ENCODE peak calls at places on chromosomes 1 and 21, in five cellular contexts. S, L, D, N and T are unnamed samples.

GRCh38 chr21:43944181-43944633 is 67.9 kb upstream of the TRAPPC10 start:
- DNase-seq in N (no peak), S (no peak), D (no peak), L (no peak), T (no peak)

GRCh38 chr1:15341634-15342375 is 67.9 kb upstream of the EFHD2 start:
- DNase-seq in L (no peak), S (no peak), D (no peak), N (no peak), T (peak)

GRCh38 chr1:74732960-74733615 is at the start of the genes CRYZ and TYW3:
- DNase-seq in L (peak), S (peak), N (peak), D (peak), T (peak)

GRCh38 chr21:27817061-27817460 is 850.2 kb upstream of the ADAMTS5 start:
- DNase-seq in N (no peak), D (no peak), S (no peak), L (no peak), T (no peak)

GRCh38 chr1:43359696-43360095 is 915 bp downstream of the CDC20 start:
- DNase-seq in L (no peak), S (no peak), D (no peak), N (no peak), T (no peak)

GRCh38 chr1:202343652-202344349 is 2.1 kb upstream of the UBE2T start:
- DNase-seq in D (no peak), S (peak), N (no peak), L (peak), T (no peak)

GRCh38 chr1:173496757-173497323 is 19.7 kb downstream of the PRDX6 start:
- DNase-seq in N (no peak), S (no peak), D (no peak), L (peak), T (no peak)

GRCh38 chr1:109667452-109668122 is at the start of gene GSTM2:
- DNase-seq in L (peak), N (peak), S (no peak), D (peak), T (no peak)

GRCh38 chr1:223748773-223749733 is 36.7 kb downstream of the CAPN2 start:
- DNase-seq in S (peak), N (peak), L (peak), D (peak), T (no peak)

GRCh38 chr1:42551150-42551549 is 88.1 kb downstream of the CCDC30 start:
- DNase-seq in N (no peak), S (peak), D (no peak), L (no peak), T (no peak)

GRCh38 chr1:209497729-209498128 is 85.8 kb upstream of the CAMK1G start:
- DNase-seq in D (no peak), S (no peak), N (no peak), L (peak), T (no peak)

GRCh38 chr1:183180213-183180612 is 5.9 kb upstream of the LAMC2 start:
- DNase-seq in N (no peak), L (no peak), D (no peak), S (no peak), T (no peak)

GRCh38 chr1:117147856-117148588 is 26.5 kb upstream of the TRIM45 start:
- DNase-seq in L (no peak), S (no peak), D (no peak), N (no peak), T (no peak)

GRCh38 chr1:31765041-31765467 is 914 bp upstream of the ADGRB2 start:
- DNase-seq in N (peak), S (peak), L (peak), D (no peak), T (no peak)

GRCh38 chr1:15702722-15703550 is 18.8 kb downstream of the PLEKHM2 start:
- DNase-seq in L (peak), D (no peak), S (no peak), N (peak), T (no peak)

GRCh38 chr1:165441166-165441955 is 3.6 kb downstream of the RXRG start:
- DNase-seq in L (no peak), N (no peak), D (no peak), S (no peak), T (no peak)

GRCh38 chr1:152502496-152503180 is 8.0 kb upstream of the LCE5A start:
- DNase-seq in N (no peak), L (no peak), S (no peak), D (no peak), T (no peak)

GRCh38 chr1:23615852-23616251 is 56.6 kb upstream of the ID3 start:
- DNase-seq in D (no peak), L (no peak), N (no peak), S (no peak), T (no peak)

GRCh38 chr1:28392027-28392652 is 22.6 kb downstream of the PHACTR4 start:
- DNase-seq in N (no peak), L (no peak), S (no peak), D (no peak), T (no peak)

GRCh38 chr21:21688877-21689276 is 690.7 kb downstream of the NCAM2 start:
- DNase-seq in N (no peak), D (no peak), S (peak), L (peak), T (no peak)

GRCh38 chr1:47262787-47263413 is 30.9 kb upstream of the TAL1 start:
- DNase-seq in N (no peak), L (peak), D (peak), S (peak), T (peak)

GRCh38 chr1:109509176-109510134 is at the start of gene AMIGO1:
- DNase-seq in D (peak), L (peak), S (peak), N (peak), T (no peak)

GRCh38 chr1:72182859-72183258 is 99.5 kb downstream of the NEGR1 start:
- DNase-seq in N (no peak), D (no peak), S (no peak), L (no peak), T (no peak)